ENCODE peak calls at places on chromosome 13, in ten cellular contexts. O is ascending aorta; A is tibial artery; U is CD8-positive, alpha-beta T cell; W is cardiac muscle cell; Y is fibroblast of lung; T is SK-N-SH; V is adrenal gland; L is body of pancreas; E is hepatocyte. D is an unnamed sample. For H3K4me1, the result is how much of the 10 kb centered on the place peaks cover.

GRCh38 chr13:111907341-111907880 is 159.5 kb upstream of the SOX1 start:
- DNase-seq in O (no peak), A (no peak), U (no peak), W (no peak), Y (no peak), T (no peak), V (peak), L (no peak), E (no peak), D (no peak)

GRCh38 chr13:28530729-28531194 is 35.8 kb upstream of the FLT1 start:
- DNase-seq in O (no peak), A (no peak), U (no peak), W (no peak), Y (no peak), T (no peak), V (no peak), L (no peak), E (no peak), D (no peak)

GRCh38 chr13:77784531-77784930 is 87.0 kb downstream of the SLAIN1 start:
- DNase-seq in O (no peak), A (no peak), U (no peak), W (no peak), Y (no peak), T (no peak), V (no peak), L (no peak), E (no peak), D (no peak)

GRCh38 chr13:44768233-44768632 is 192.1 kb upstream of the TSC22D1 start:
- DNase-seq in O (no peak), A (no peak), U (no peak), W (no peak), Y (no peak), T (no peak), V (no peak), L (no peak), E (no peak), D (no peak)

GRCh38 chr13:112117955-112118302 is 51.0 kb downstream of the SOX1 start:
- DNase-seq in O (no peak), A (no peak), U (no peak), W (no peak), Y (no peak), T (no peak), V (no peak), L (no peak), E (no peak), D (no peak)

GRCh38 chr13:36919833-36920611 is at the start of gene SMAD9:
- DNase-seq in O (no peak), A (peak), U (no peak), W (peak), Y (peak), T (peak), V (peak), L (peak), E (peak), D (peak)

GRCh38 chr13:112928020-112928931 is 40.7 kb upstream of the MCF2L start:
- DNase-seq in O (no peak), A (no peak), U (no peak), W (no peak), Y (no peak), T (peak), V (no peak), L (no peak), E (no peak), D (no peak)

GRCh38 chr13:60788156-60788829 is 391.3 kb downstream of the TDRD3 start:
- DNase-seq in O (no peak), A (peak), U (no peak), W (no peak), Y (peak), T (no peak), V (no peak), L (peak), E (no peak), D (peak)

GRCh38 chr13:40059540-40060232 is 404.2 kb downstream of the COG6 start:
- DNase-seq in O (no peak), A (no peak), U (no peak), W (no peak), Y (peak), T (no peak), V (no peak), L (peak), E (no peak), D (no peak)

GRCh38 chr13:26037302-26037701 is 14.5 kb downstream of the SHISA2 start:
- DNase-seq in O (no peak), A (no peak), U (no peak), W (no peak), Y (no peak), T (no peak), V (no peak), L (peak), E (no peak), D (no peak)
- TF ChIP-seq CTCF in O (no peak), A (no peak), U (peak), W (peak), Y (no peak), T (peak), V (no peak), L (no peak), E (peak), D (no peak)

GRCh38 chr13:109874921-109875454 is 88.6 kb upstream of the IRS2 start:
- DNase-seq in O (no peak), A (no peak), U (no peak), W (no peak), Y (peak), T (no peak), V (no peak), L (no peak), E (peak), D (no peak)
- H3K4me1 ChIP-seq in O (under half), A (under half), U (under half), W (under half), Y (under half), T (under half), V (under half), L (under half), E (under half), D (under half)

DNA sequence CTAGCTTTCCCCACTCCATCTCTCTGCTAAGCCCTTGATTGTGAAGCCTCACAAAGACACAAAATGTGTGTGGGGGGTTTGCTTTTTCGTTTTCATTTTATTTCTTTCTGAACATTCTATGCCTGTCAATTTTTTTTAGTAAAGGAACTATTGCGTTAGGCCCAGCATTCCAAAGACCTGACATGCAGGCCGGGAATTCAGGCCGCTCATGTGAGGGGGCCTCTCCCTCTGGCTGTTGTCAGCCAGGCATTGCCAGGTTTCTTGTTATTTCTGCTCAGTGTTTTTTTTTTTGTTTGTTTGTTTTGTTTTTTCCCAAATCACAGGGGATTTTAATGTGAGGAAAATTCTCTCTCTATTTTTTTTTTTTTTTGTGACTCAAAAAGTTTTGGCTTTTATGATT is 10.3 kb upstream of the MEDAG start:
- DNase-seq in O (peak), A (peak), U (no peak), W (peak), Y (peak), T (no peak), V (no peak), L (peak), E (peak), D (peak)
- TF ChIP-seq CTCF in O (no peak), A (no peak), U (no peak), W (no peak), Y (no peak), T (no peak), V (no peak), L (no peak), E (no peak), D (no peak)

GRCh38 chr13:41060723-41061074 is 610 bp upstream of the WBP4 start:
- DNase-seq in O (peak), A (peak), U (peak), W (peak), Y (peak), T (peak), V (peak), L (peak), E (peak), D (peak)
- H3K4me1 ChIP-seq in O (under half), A (under half), U (under half), W (under half), Y (under half), T (under half), V (half or more), L (under half), E (half or more), D (under half)

DNA sequence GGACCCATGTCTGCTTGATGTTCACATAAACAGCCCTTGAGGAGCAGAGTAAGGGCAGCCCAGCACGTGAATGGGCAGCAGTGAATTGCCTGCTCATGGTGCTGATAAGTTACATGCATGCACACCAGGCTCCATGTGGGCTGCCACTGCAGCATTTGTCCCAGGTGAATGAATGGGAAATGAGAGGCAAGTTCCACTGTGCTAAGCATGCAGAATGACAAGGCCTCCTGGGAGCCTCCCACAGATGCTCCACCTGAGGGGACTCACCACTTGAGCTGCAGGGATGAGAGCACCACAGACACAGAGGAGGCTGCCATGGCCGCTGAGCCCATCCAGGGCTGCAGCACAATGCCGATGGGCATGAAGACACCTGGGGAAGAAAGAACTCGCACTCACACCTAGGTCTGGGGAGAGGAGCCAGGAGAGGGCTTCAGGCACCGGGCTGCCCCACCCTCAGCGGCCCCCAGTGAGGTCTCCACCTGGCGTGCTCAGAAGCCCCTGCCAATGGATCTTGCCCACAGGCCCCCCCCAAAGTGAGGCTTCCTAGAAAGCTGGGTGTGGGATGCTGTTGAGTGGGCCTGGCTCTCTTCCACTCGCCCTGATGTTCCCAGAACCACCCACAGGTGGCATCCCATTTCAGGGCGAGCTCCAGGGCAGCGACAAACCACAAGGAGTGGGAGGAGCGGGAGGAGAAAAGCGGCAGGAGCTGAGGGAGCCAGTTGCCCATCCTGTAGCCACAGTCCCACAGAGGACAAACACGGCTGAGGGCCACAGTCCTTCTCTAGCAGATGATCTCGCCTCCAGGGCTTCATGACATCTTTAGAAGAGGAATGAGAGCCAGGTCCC is 73.8 kb downstream of the CCDC70 start:
- DNase-seq in O (no peak), A (no peak), U (no peak), W (peak), Y (peak), T (peak), V (no peak), L (peak), E (peak), D (no peak)
- TF ChIP-seq CTCF in O (no peak), A (no peak), U (no peak), W (peak), Y (no peak), T (peak), V (no peak), L (no peak), E (peak), D (no peak)

GRCh38 chr13:47038196-47038595 is 141.3 kb upstream of the HTR2A start:
- DNase-seq in O (no peak), A (no peak), U (no peak), W (no peak), Y (peak), T (no peak), V (no peak), L (no peak), E (no peak), D (no peak)
- H3K4me1 ChIP-seq in O (under half), A (under half), U (under half), W (under half), Y (under half), T (under half), V (under half), L (under half), E (under half), D (under half)

GRCh38 chr13:82356667-82357066 is 1525.6 kb downstream of the SLITRK1 start:
- DNase-seq in O (no peak), A (no peak), U (no peak), W (peak), Y (no peak), T (no peak), V (no peak), L (no peak), E (no peak), D (no peak)
- TF ChIP-seq CTCF in O (no peak), A (no peak), U (no peak), W (peak), Y (no peak), T (no peak), V (no peak), L (no peak), E (peak), D (no peak)

GRCh38 chr13:80497439-80497838 is 156.5 kb upstream of the SPRY2 start:
- DNase-seq in O (no peak), A (no peak), U (no peak), W (no peak), Y (no peak), T (peak), V (no peak), L (no peak), E (no peak), D (no peak)

GRCh38 chr13:80498433-80498832 is 157.5 kb upstream of the SPRY2 start:
- DNase-seq in O (no peak), A (no peak), U (no peak), W (no peak), Y (no peak), T (no peak), V (no peak), L (no peak), E (no peak), D (no peak)

GRCh38 chr13:80502359-80502758 is 161.4 kb upstream of the SPRY2 start:
- DNase-seq in O (no peak), A (no peak), U (no peak), W (no peak), Y (no peak), T (no peak), V (no peak), L (no peak), E (no peak), D (no peak)

GRCh38 chr13:80497978-80498377 is 157.1 kb upstream of the SPRY2 start:
- DNase-seq in O (no peak), A (no peak), U (no peak), W (no peak), Y (no peak), T (no peak), V (no peak), L (no peak), E (no peak), D (no peak)

GRCh38 chr13:80499536-80500280 is 158.8 kb upstream of the SPRY2 start:
- DNase-seq in O (no peak), A (no peak), U (no peak), W (no peak), Y (no peak), T (no peak), V (no peak), L (no peak), E (no peak), D (no peak)
- H3K4me1 ChIP-seq in O (under half), A (under half), U (under half), W (under half), Y (under half), T (under half), V (under half), L (under half), E (under half), D (under half)